ENCODE peak calls at places on chromosomes 4 and X, in ten cellular contexts. F is retinal pigment epithelial cell; R is hepatic stellate cell; J is posterior cingulate gyrus; Z is astrocyte; Y is lung microvascular endothelial cell; C is activated T-helper 1 cell treated with Interleukin-2 at 50 U/mL for 16 hours; M is activated T-cell treated with anti-CD3 and anti-CD28 coated beads, Interleukin-2, amount 50 U/mL, for 72 hours; I is amygdala; A is CD4-positive, alpha-beta T cell. Q is an unnamed sample.

GRCh38 chr4:145132521-145133098 is 34.5 kb downstream of the ABCE1 start:
- DNase-seq in F (peak), R (no peak), J (no peak), Z (peak), Y (peak), C (no peak), M (peak), I (no peak), A (no peak), Q (peak)

GRCh38 chrX:69125094-69125493 is 40.2 kb downstream of the PJA1 start:
- DNase-seq in F (no peak), R (no peak), J (no peak), Z (no peak), Y (no peak), C (no peak), M (no peak), I (no peak), A (no peak), Q (no peak)

GRCh38 chrX:78708171-78708570 is 39.3 kb upstream of the LPAR4 start:
- DNase-seq in F (no peak), R (no peak), J (no peak), Z (no peak), Y (peak), C (no peak), M (no peak), I (no peak), A (no peak), Q (peak)

GRCh38 chr4:163495900-163496299 is 1.4 kb downstream of the TMA16 start:
- DNase-seq in F (no peak), R (no peak), J (no peak), Z (no peak), Y (peak), C (no peak), M (no peak), I (no peak), A (no peak), Q (peak)

GRCh38 chrX:154761977-154762528 is 611 bp upstream of the DKC1 start:
- DNase-seq in F (no peak), R (no peak), J (no peak), Z (no peak), Y (peak), C (no peak), M (no peak), I (no peak), A (no peak), Q (no peak)

GRCh38 chrX:3712870-3713224 is 602 bp downstream of the PRKX start:
- DNase-seq in F (no peak), R (no peak), J (no peak), Z (no peak), Y (no peak), C (no peak), M (no peak), I (no peak), A (no peak), Q (no peak)

GRCh38 chr4:97639961-97640360 is 503.3 kb downstream of the STPG2 start:
- DNase-seq in F (no peak), R (no peak), J (no peak), Z (no peak), Y (no peak), C (no peak), M (no peak), I (no peak), A (no peak), Q (no peak)

GRCh38 chr4:136680271-136680670 is 852.0 kb downstream of the PCDH18 start:
- DNase-seq in F (peak), R (no peak), J (no peak), Z (no peak), Y (no peak), C (no peak), M (no peak), I (no peak), A (no peak), Q (peak)

GRCh38 chr4:128653514-128654420 is 155.7 kb upstream of the JADE1 start:
- DNase-seq in F (no peak), R (no peak), J (peak), Z (no peak), Y (no peak), C (no peak), M (no peak), I (peak), A (no peak), Q (no peak)

GRCh38 chrX:118216086-118216485 is 99.5 kb upstream of the KLHL13 start:
- DNase-seq in F (no peak), R (no peak), J (no peak), Z (peak), Y (peak), C (no peak), M (no peak), I (no peak), A (no peak), Q (peak)

GRCh38 chrX:105314468-105314867 is 94.0 kb upstream of the TEX13A start:
- DNase-seq in F (no peak), R (peak), J (no peak), Z (peak), Y (peak), C (no peak), M (no peak), I (no peak), A (no peak), Q (no peak)

GRCh38 chrX:41580423-41581064 is 108.2 kb upstream of the GPR34 start:
- DNase-seq in F (no peak), R (no peak), J (no peak), Z (no peak), Y (no peak), C (no peak), M (no peak), I (no peak), A (no peak), Q (no peak)

GRCh38 chr4:43855283-43855682 is 593.3 kb downstream of the KCTD8 start:
- DNase-seq in F (no peak), R (no peak), J (no peak), Z (no peak), Y (no peak), C (no peak), M (no peak), I (no peak), A (no peak), Q (no peak)

GRCh38 chrX:70322784-70323183 is 32.9 kb downstream of the KIF4A start:
- DNase-seq in F (no peak), R (no peak), J (no peak), Z (no peak), Y (no peak), C (no peak), M (no peak), I (no peak), A (no peak), Q (no peak)

GRCh38 chrX:6149231-6149870 is 79.3 kb downstream of the NLGN4X start:
- DNase-seq in F (no peak), R (no peak), J (no peak), Z (peak), Y (no peak), C (no peak), M (no peak), I (no peak), A (no peak), Q (peak)

GRCh38 chr4:152045781-152046571 is 285.2 kb upstream of the GATB start:
- DNase-seq in F (peak), R (no peak), J (no peak), Z (peak), Y (peak), C (no peak), M (peak), I (no peak), A (peak), Q (peak)

GRCh38 chrX:101617211-101618191 is at the start of gene ARMCX6:
- DNase-seq in F (no peak), R (peak), J (peak), Z (peak), Y (peak), C (peak), M (peak), I (peak), A (peak), Q (peak)

GRCh38 chrX:133290076-133290475 is 71.9 kb upstream of the TFDP3 start:
- DNase-seq in F (no peak), R (no peak), J (no peak), Z (peak), Y (no peak), C (no peak), M (no peak), I (no peak), A (no peak), Q (no peak)

GRCh38 chrX:40098264-40099045 is 697 bp upstream of the BCOR start:
- DNase-seq in F (no peak), R (no peak), J (no peak), Z (no peak), Y (peak), C (no peak), M (peak), I (no peak), A (peak), Q (peak)

GRCh38 chr4:48858130-48858529 is 27.2 kb downstream of the OCIAD1 start:
- DNase-seq in F (no peak), R (no peak), J (no peak), Z (peak), Y (no peak), C (no peak), M (no peak), I (no peak), A (no peak), Q (no peak)

GRCh38 chr4:19686456-19686855 is 565.2 kb upstream of the SLIT2 start:
- DNase-seq in F (no peak), R (no peak), J (no peak), Z (no peak), Y (no peak), C (no peak), M (no peak), I (no peak), A (no peak), Q (no peak)

GRCh38 chrX:45894864-45895645 is 650.2 kb downstream of the ZNF674 start:
- DNase-seq in F (no peak), R (no peak), J (no peak), Z (no peak), Y (no peak), C (no peak), M (no peak), I (no peak), A (no peak), Q (no peak)

GRCh38 chr4:171334549-171334948 is 478.7 kb upstream of the GALNTL6 start:
- DNase-seq in F (no peak), R (no peak), J (no peak), Z (no peak), Y (no peak), C (no peak), M (no peak), I (no peak), A (no peak), Q (no peak)

GRCh38 chr4:179750374-179750773 is 2308.1 kb upstream of the AGA start:
- DNase-seq in F (no peak), R (no peak), J (no peak), Z (peak), Y (no peak), C (no peak), M (no peak), I (no peak), A (no peak), Q (peak)

GRCh38 chr4:184252136-184253071 is 34.7 kb upstream of the ENPP6 start:
- DNase-seq in F (no peak), R (no peak), J (no peak), Z (no peak), Y (no peak), C (no peak), M (no peak), I (no peak), A (no peak), Q (no peak)

GRCh38 chrX:115690554-115691216 is 129.7 kb downstream of the PLS3 start:
- DNase-seq in F (peak), R (peak), J (peak), Z (peak), Y (peak), C (peak), M (peak), I (peak), A (no peak), Q (peak)

GRCh38 chrX:11867610-11868345 is 109.7 kb downstream of the MSL3 start:
- DNase-seq in F (no peak), R (no peak), J (no peak), Z (no peak), Y (no peak), C (no peak), M (no peak), I (no peak), A (no peak), Q (no peak)

GRCh38 chrX:7925867-7926472 is 1.2 kb downstream of the PNPLA4 start:
- DNase-seq in F (peak), R (peak), J (peak), Z (peak), Y (peak), C (peak), M (peak), I (no peak), A (peak), Q (peak)

Q was measured in A673.